ENCODE peak calls at places on chromosomes 13 and 19, in five cellular contexts. N is K562; V is mammary epithelial cell; Z is Peyer's patch; R is CD8-positive, alpha-beta memory T cell. W is an unnamed sample.

GRCh38 chr19:29922972-29923371 is 19.1 kb upstream of the URI1 start:
- DNase-seq in Z (no peak), R (no peak), N (no peak), V (no peak), W (no peak)

GRCh38 chr13:90974249-90974954 is 373.1 kb upstream of the MIR17HG start:
- DNase-seq in N (no peak), Z (no peak), V (no peak), R (no peak), W (no peak)

GRCh38 chr13:60155978-60156377 is 7.8 kb downstream of the DIAPH3 start:
- DNase-seq in R (no peak), Z (no peak), V (no peak), N (no peak), W (no peak)

GRCh38 chr13:32426191-32426980 is 1.5 kb downstream of the N4BP2L1 start:
- DNase-seq in V (no peak), R (peak; percentile 66), N (no peak), Z (peak; percentile 64), W (no peak)

GRCh38 chr19:29831041-29831548 is 19.3 kb downstream of the CCNE1 start:
- DNase-seq in N (no peak), Z (peak; percentile 52), R (peak; percentile 64), V (peak; percentile 63), W (no peak)

GRCh38 chr13:84439108-84439507 is 556.8 kb upstream of the SLITRK1 start:
- DNase-seq in N (no peak), Z (no peak), V (peak; percentile 76), R (no peak), W (no peak)

GRCh38 chr13:33381906-33382305 is 96.4 kb upstream of the STARD13 start:
- DNase-seq in R (no peak), Z (no peak), N (no peak), V (no peak), W (no peak)

GRCh38 chr19:383922-384800 is 24.8 kb downstream of the C2CD4C start:
- DNase-seq in Z (no peak), V (no peak), N (no peak), R (no peak), W (peak; percentile 45)

GRCh38 chr13:20156711-20157110 is 4.1 kb downstream of the GJA3 start:
- DNase-seq in Z (no peak), R (no peak), N (no peak), V (no peak), W (no peak)
- H3K27me3 ChIP-seq in Z (peaks cover 27% of the 10 kb centered on the region), R (peaks cover 11% of the 10 kb centered on the region), N (no peaks in the 10 kb centered on the region), V (no peaks in the 10 kb centered on the region), W (peaks cover 60% of the 10 kb centered on the region)

GRCh38 chr19:38434549-38435051 is 1.1 kb downstream of the RYR1 start:
- DNase-seq in Z (no peak), N (peak; percentile 73), V (no peak), R (no peak), W (peak; percentile 39)
- H3K27ac ChIP-seq in Z (no peak overlapping the region), N (peak overlapping the region; percentile 61), V (no peak overlapping the region), R (no peak overlapping the region), W (no peak overlapping the region)

GRCh38 chr19:18608805-18609716 is 2.5 kb upstream of the CRLF1 start:
- DNase-seq in N (no peak), Z (no peak), V (no peak), R (no peak), W (no peak)
- H3K27me3 ChIP-seq in N (peaks cover 87% of the 10 kb centered on the region), Z (peaks cover 85% of the 10 kb centered on the region), V (peaks cover 70% of the 10 kb centered on the region), R (peaks cover 80% of the 10 kb centered on the region), W (peaks cover 96% of the 10 kb centered on the region)

GRCh38 chr13:113299951-113300350 is 2.9 kb downstream of the LAMP1 start:
- DNase-seq in V (no peak), N (no peak), R (no peak), Z (peak; percentile 55), W (no peak)

GRCh38 chr13:113296842-113297369 is at the start of gene LAMP1:
- DNase-seq in V (peak; percentile 94), Z (peak; percentile 98), N (peak; percentile 94), R (peak; percentile 98), W (peak; percentile 100)

GRCh38 chr13:113298001-113298945 is 1.2 kb downstream of the LAMP1 start:
- DNase-seq in V (peak; percentile 79), Z (no peak), N (peak; percentile 60), R (no peak), W (no peak)

GRCh38 chr13:113291997-113292862 is 4.8 kb upstream of the LAMP1 start:
- DNase-seq in R (peak; percentile 2), N (peak; percentile 52), V (peak; percentile 22), Z (no peak), W (peak; percentile 32)

DNA sequence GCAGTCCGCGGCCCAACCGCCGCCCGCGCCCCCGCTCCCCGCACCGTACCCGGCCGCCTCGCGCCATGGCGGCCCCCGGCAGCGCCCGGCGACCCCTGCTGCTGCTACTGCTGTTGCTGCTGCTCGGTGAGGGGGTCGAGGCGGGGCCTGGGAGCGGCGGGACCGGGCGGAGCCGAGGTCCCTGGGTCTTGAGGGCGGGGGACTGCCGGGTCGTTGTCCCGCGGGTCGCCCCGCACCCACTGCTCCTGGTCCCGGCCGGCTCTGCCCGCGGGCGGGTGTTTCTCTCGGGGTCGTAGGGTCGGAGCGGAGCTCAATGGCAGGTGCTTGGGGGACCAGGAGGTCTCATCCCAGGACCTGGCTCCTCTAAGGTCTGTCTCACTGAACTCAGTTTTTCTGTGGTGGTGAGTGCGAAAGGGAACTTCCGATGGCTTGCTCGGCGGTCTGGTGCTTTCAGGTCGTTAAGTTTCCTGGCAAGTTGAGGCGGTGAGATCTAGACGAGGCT is 382 bp downstream of the LAMP1 start:
- DNase-seq in N (peak; percentile 25), R (peak; percentile 66), V (peak; percentile 49), Z (peak; percentile 62), W (no peak)
- H3K27ac ChIP-seq in N (peak overlapping the region; percentile 70), R (peak overlapping the region; percentile 81), V (peak overlapping the region; percentile 78), Z (peak overlapping the region; percentile 85), W (peak overlapping the region; percentile 78)

GRCh38 chr13:72530471-72530870 is 197.0 kb downstream of the MZT1 start:
- DNase-seq in R (no peak), N (no peak), V (no peak), Z (no peak), W (no peak)
- H3K27me3 ChIP-seq in R (no peaks in the 10 kb centered on the region), N (no peaks in the 10 kb centered on the region), V (no peaks in the 10 kb centered on the region), Z (no peaks in the 10 kb centered on the region), W (no peaks in the 10 kb centered on the region)

W was measured in heart right ventricle.